ENCODE peak calls at places on chromosome 15, in nine cellular contexts. I is NCI-H2081 treated with DMSO at 0.1 percent for 48 hours; D is A172; L is posterior cingulate gyrus; W is foreskin fibroblast; B is stimulated activated CD4-positive, alpha-beta T cell treated with anti-CD3 and anti-CD28 coated beads, Interleukin-2, amount 100 ng/mL, for 48 hours; K is NCI-H460; G is right cardiac atrium; U is natural killer cell treated with Interleukin-12 subunit alpha and Interleukin-12 subunit beta and Interleukin-15 and Interleukin-18, amount 100 ng/mL, for 72 hours. Q is an unnamed sample.

GRCh38 chr15:43777293-43777819 is 590 bp upstream of the ELL3 start:
- DNase-seq in I (peak), U (peak), D (peak), K (peak), L (peak), G (peak), B (peak), W (peak), Q (peak)

GRCh38 chr15:67048281-67049279 is 16.8 kb upstream of the SMAD3 start:
- DNase-seq in G (peak), L (no peak), B (no peak), K (peak), D (peak), W (peak), I (no peak), U (no peak), Q (no peak)

GRCh38 chr15:87609474-87609873 is 647.1 kb downstream of the NTRK3 start:
- DNase-seq in K (peak), L (no peak), G (no peak), W (peak), D (peak), U (no peak), B (no peak), I (no peak), Q (no peak)

GRCh38 chr15:33934896-33935295 is 33.4 kb upstream of the CHRM5 start:
- DNase-seq in W (peak), B (no peak), D (no peak), K (no peak), G (no peak), U (no peak), I (no peak), L (no peak), Q (no peak)

GRCh38 chr15:78204351-78205309 is 29.7 kb downstream of the ACSBG1 start:
- DNase-seq in G (peak), K (no peak), I (no peak), U (no peak), B (no peak), W (peak), L (peak), D (no peak), Q (no peak)

GRCh38 chr15:77546050-77546501 is 86.6 kb downstream of the LINGO1 start:
- DNase-seq in D (peak), G (peak), W (peak), L (no peak), I (no peak), B (no peak), U (no peak), K (no peak), Q (peak)

GRCh38 chr15:68552773-68553172 is 26.0 kb upstream of the CORO2B start:
- DNase-seq in W (peak), K (no peak), B (no peak), U (no peak), D (peak), L (peak), G (no peak), I (no peak), Q (no peak)

GRCh38 chr15:29734917-29735572 is 87.2 kb downstream of the TJP1 start:
- DNase-seq in D (peak), W (no peak), U (no peak), B (no peak), I (no peak), L (no peak), K (no peak), G (no peak), Q (no peak)

GRCh38 chr15:31752363-31752762 is 278.0 kb upstream of the CHRNA7 start:
- DNase-seq in L (no peak), G (no peak), D (no peak), B (no peak), K (peak), U (no peak), I (no peak), W (peak), Q (no peak)

GRCh38 chr15:38896652-38897051 is 332.0 kb upstream of the RASGRP1 start:
- DNase-seq in L (no peak), B (no peak), U (no peak), I (no peak), W (no peak), K (no peak), G (no peak), D (no peak), Q (no peak)

GRCh38 chr15:95169701-95170459 is 938.5 kb downstream of the MCTP2 start:
- DNase-seq in G (no peak), B (no peak), I (no peak), U (no peak), W (peak), L (no peak), K (no peak), D (no peak), Q (no peak)

GRCh38 chr15:79608041-79608440 is 175.9 kb downstream of the MINAR1 start:
- DNase-seq in W (no peak), D (no peak), L (no peak), K (no peak), B (no peak), G (no peak), I (no peak), U (no peak), Q (no peak)

GRCh38 chr15:36591534-36592411 is 12.3 kb downstream of the CDIN1 start:
- DNase-seq in G (peak), D (peak), U (no peak), I (no peak), B (no peak), W (peak), K (no peak), L (no peak), Q (no peak)

GRCh38 chr15:96285715-96286367 is 44.7 kb upstream of the NR2F2 start:
- DNase-seq in I (no peak), L (no peak), G (peak), K (no peak), W (peak), U (no peak), D (no peak), B (no peak), Q (no peak)

GRCh38 chr15:38714309-38715072 is 149.9 kb upstream of the RASGRP1 start:
- DNase-seq in D (peak), K (no peak), U (no peak), L (no peak), W (peak), B (no peak), G (no peak), I (no peak), Q (no peak)

GRCh38 chr15:83094592-83094991 is 12.9 kb upstream of the TM6SF1 start:
- DNase-seq in U (no peak), W (no peak), D (no peak), B (no peak), G (no peak), L (no peak), I (no peak), K (no peak), Q (no peak)

GRCh38 chr15:64566629-64567427 is 106.5 kb downstream of the ZNF609 start:
- DNase-seq in G (no peak), W (no peak), I (no peak), U (no peak), K (no peak), L (no peak), B (no peak), D (no peak), Q (no peak)

GRCh38 chr15:25347707-25348106 is 91.1 kb downstream of the UBE3A start:
- DNase-seq in U (no peak), L (no peak), D (no peak), B (no peak), I (no peak), W (no peak), G (no peak), K (no peak), Q (no peak)

GRCh38 chr15:85757073-85757938 is 37.4 kb downstream of the KLHL25 start:
- DNase-seq in D (no peak), W (no peak), I (no peak), U (no peak), G (peak), B (no peak), L (no peak), K (no peak), Q (no peak)

GRCh38 chr15:93035953-93036810 is 52.8 kb downstream of the RGMA start:
- DNase-seq in U (no peak), L (peak), G (no peak), W (peak), B (peak), K (peak), D (no peak), I (no peak), Q (no peak)

GRCh38 chr15:89556413-89557262 is 18.6 kb upstream of the TICRR start:
- DNase-seq in G (no peak), K (peak), U (no peak), L (peak), W (peak), B (peak), D (peak), I (no peak), Q (peak)

GRCh38 chr15:38042707-38043445 is 108.4 kb downstream of the TMCO5A start:
- DNase-seq in U (no peak), D (peak), G (peak), L (no peak), K (no peak), W (no peak), I (no peak), B (no peak), Q (no peak)

GRCh38 chr15:81023483-81024264 is 23.0 kb downstream of the TLNRD1 start:
- DNase-seq in W (peak), U (peak), D (no peak), I (no peak), L (peak), G (peak), B (peak), K (no peak), Q (no peak)

GRCh38 chr15:29516929-29517328 is 247.3 kb upstream of the NSMCE3 start:
- DNase-seq in G (no peak), W (no peak), K (no peak), B (no peak), L (no peak), D (no peak), I (no peak), U (no peak), Q (no peak)

Q was measured in Panc1.